ENCODE peak calls at places on chromosomes 11 and 22, in eight cellular contexts. C, G, E, S, H, M, B and Z are unnamed samples.

GRCh38 chr22:30219049-30219448 is 27.5 kb downstream of the LIF start:
- DNase-seq in M (no peak), G (no peak), C (no peak), B (no peak), E (no peak), H (no peak), S (no peak), Z (no peak)

GRCh38 chr11:923691-924405 is 1.8 kb upstream of the AP2A2 start:
- DNase-seq in B (no peak), S (no peak), H (no peak), M (no peak), G (no peak), C (no peak), E (no peak), Z (no peak)

GRCh38 chr11:13818325-13818724 is 144.2 kb upstream of the SPON1 start:
- DNase-seq in H (no peak), M (no peak), S (no peak), C (no peak), G (no peak), E (no peak), B (no peak), Z (no peak)

GRCh38 chr11:122642971-122643370 is 12.6 kb upstream of the UBASH3B start:
- DNase-seq in G (no peak), H (no peak), E (no peak), M (no peak), S (no peak), B (no peak), C (no peak), Z (peak; percentile 44)

GRCh38 chr22:39520874-39521857 is 804 bp downstream of the ATF4 start:
- DNase-seq in S (peak; percentile 36), B (peak; percentile 86), C (peak; percentile 49), G (peak; percentile 72), H (peak; percentile 60), E (peak; percentile 88), M (peak; percentile 77), Z (peak; percentile 65)

GRCh38 chr11:46413755-46414465 is 22.3 kb upstream of the CHRM4 start:
- DNase-seq in E (no peak), G (no peak), H (no peak), S (peak; percentile 68), B (no peak), C (no peak), M (no peak), Z (no peak)

GRCh38 chr11:6634534-6634933 is 15.3 kb upstream of the TPP1 start:
- DNase-seq in C (no peak), S (no peak), B (no peak), E (no peak), M (no peak), H (no peak), G (no peak), Z (no peak)

GRCh38 chr11:27830206-27830605 is 130.0 kb upstream of the BDNF start:
- DNase-seq in M (no peak), E (no peak), C (no peak), S (no peak), B (no peak), G (no peak), H (no peak), Z (peak; percentile 14)

GRCh38 chr11:20790622-20791021 is 121.2 kb downstream of the NELL1 start:
- DNase-seq in C (no peak), H (no peak), B (no peak), E (no peak), S (no peak), M (no peak), G (no peak), Z (no peak)

GRCh38 chr11:115623021-115623451 is 118.8 kb upstream of the CADM1 start:
- DNase-seq in S (no peak), M (peak; percentile 95), E (peak; percentile 88), G (peak; percentile 32), B (peak; percentile 95), H (peak; percentile 54), C (no peak), Z (peak; percentile 88)

GRCh38 chr11:76628408-76628947 is 42.1 kb downstream of the LRRC32 start:
- DNase-seq in E (no peak), G (no peak), B (no peak), C (no peak), M (no peak), S (no peak), H (no peak), Z (no peak)

GRCh38 chr22:47094861-47095330 is 332.4 kb downstream of the TBC1D22A start:
- DNase-seq in S (no peak), B (peak; percentile 51), M (peak; percentile 39), C (no peak), E (no peak), G (peak; percentile 5), H (no peak), Z (peak; percentile 75)

GRCh38 chr11:8006349-8006977 is 19.3 kb downstream of the EIF3F start:
- DNase-seq in E (peak; percentile 41), G (peak; percentile 86), C (peak; percentile 40), H (peak; percentile 62), S (peak; percentile 73), B (peak; percentile 80), M (peak; percentile 71), Z (peak; percentile 61)

GRCh38 chr11:67057410-67057757 is 737 bp downstream of the RHOD start:
- DNase-seq in H (no peak), M (no peak), B (no peak), S (no peak), G (no peak), E (no peak), C (no peak), Z (no peak)

GRCh38 chr11:95065336-95065735 is 1.4 kb upstream of the SRSF8 start:
- DNase-seq in H (no peak), B (no peak), S (peak; percentile 49), E (no peak), G (no peak), C (no peak), M (no peak), Z (no peak)

GRCh38 chr22:35376728-35377472 is 4.0 kb upstream of the HMOX1 start:
- DNase-seq in B (peak; percentile 100), C (no peak), E (peak; percentile 94), H (peak; percentile 74), M (peak; percentile 99), S (peak; percentile 22), G (peak; percentile 99), Z (peak; percentile 99)

GRCh38 chr11:114354076-114354475 is 46.2 kb downstream of the C11orf71 start:
- DNase-seq in G (peak; percentile 89), C (no peak), S (no peak), E (no peak), H (no peak), M (peak; percentile 51), B (peak; percentile 83), Z (peak; percentile 96)

GRCh38 chr11:122101625-122102291 is 14.3 kb downstream of the BLID start:
- DNase-seq in B (peak; percentile 92), M (peak; percentile 86), C (no peak), H (no peak), S (peak; percentile 87), G (peak; percentile 89), E (peak; percentile 61), Z (peak; percentile 86)

GRCh38 chr11:122100222-122101080 is 15.6 kb downstream of the BLID start:
- DNase-seq in B (peak; percentile 87), E (peak; percentile 52), C (no peak), G (peak; percentile 89), S (peak; percentile 76), M (peak; percentile 76), H (no peak), Z (peak; percentile 61)

GRCh38 chr11:26761382-26761781 is 39.5 kb upstream of the SLC5A12 start:
- DNase-seq in H (no peak), S (no peak), E (no peak), G (peak; percentile 23), B (peak; percentile 11), M (no peak), C (no peak), Z (peak; percentile 89)

GRCh38 chr11:18650859-18651557 is 16.9 kb upstream of the SPTY2D1 start:
- DNase-seq in C (peak; percentile 21), E (no peak), G (peak; percentile 83), B (peak; percentile 78), M (peak; percentile 80), S (peak; percentile 8), H (no peak), Z (peak; percentile 61)

GRCh38 chr11:29256580-29256979 is 760.2 kb downstream of the KCNA4 start:
- DNase-seq in G (no peak), B (no peak), C (no peak), M (no peak), S (no peak), H (no peak), E (no peak), Z (no peak)

GRCh38 chr22:36758792-36759271 is 17.1 kb downstream of the IFT27 start:
- DNase-seq in C (no peak), S (no peak), H (no peak), M (no peak), B (no peak), G (no peak), E (no peak), Z (no peak)

GRCh38 chr22:28815101-28815500 is 14.7 kb upstream of the XBP1 start:
- DNase-seq in E (no peak), C (no peak), G (no peak), H (no peak), M (no peak), S (no peak), B (no peak), Z (no peak)

GRCh38 chr22:27730649-27731433 is 70.7 kb downstream of the MN1 start:
- DNase-seq in S (no peak), M (no peak), C (no peak), B (no peak), G (no peak), E (peak; percentile 16), H (no peak), Z (no peak)

GRCh38 chr22:23389271-23390071 is 190.6 kb downstream of the IGLL1 start:
- DNase-seq in H (no peak), C (no peak), M (no peak), S (no peak), E (no peak), G (no peak), B (no peak), Z (no peak)

GRCh38 chr11:120801801-120802689 is 221.9 kb upstream of the TBCEL start:
- DNase-seq in B (peak; percentile 68), H (peak; percentile 68), C (peak; percentile 21), M (peak; percentile 56), E (peak; percentile 68), S (peak; percentile 62), G (peak; percentile 68), Z (peak; percentile 48)

GRCh38 chr11:126484266-126484665 is 128.8 kb downstream of the ST3GAL4 start:
- DNase-seq in S (no peak), M (peak; percentile 83), G (peak; percentile 27), B (no peak), E (no peak), H (peak; percentile 29), C (no peak), Z (peak; percentile 88)

GRCh38 chr22:49574861-49575702 is 252.6 kb downstream of the BRD1 start:
- DNase-seq in C (no peak), B (no peak), H (no peak), G (no peak), M (no peak), S (no peak), E (no peak), Z (no peak)

GRCh38 chr11:21142007-21142406 is 472.6 kb downstream of the NELL1 start:
- DNase-seq in B (no peak), M (no peak), E (no peak), G (no peak), H (peak; percentile 9), C (no peak), S (peak; percentile 25), Z (no peak)